ENCODE peak calls at places on chromosomes 13 and 19, in six cellular contexts. One of them, this sample, is unnamed.

GRCh38 chr13:105436946-105437345 is 1098.5 kb downstream of the EFNB2 start:
- DNase-seq in GM23338: no peak
- DNase-seq in neural progenitor cell: no peak
- DNase-seq in OCI-LY7: no peak
- DNase-seq in HCT116: no peak
- DNase-seq in hepatocyte: no peak
- DNase-seq in this sample: no peak

GRCh38 chr19:47848871-47849473 is 10.1 kb upstream of the TPRX2 start:
- DNase-seq in GM23338: peak; percentile 93
- DNase-seq in neural progenitor cell: peak; percentile 96
- DNase-seq in OCI-LY7: no peak
- DNase-seq in HCT116: peak; percentile 57
- DNase-seq in hepatocyte: peak; percentile 51
- DNase-seq in this sample: peak; percentile 39

GRCh38 chr13:25881946-25882574 is 169.8 kb downstream of the SHISA2 start:
- DNase-seq in GM23338: peak; percentile 78
- DNase-seq in neural progenitor cell: peak; percentile 91
- DNase-seq in OCI-LY7: no peak
- DNase-seq in HCT116: no peak
- DNase-seq in hepatocyte: peak; percentile 39
- DNase-seq in this sample: no peak

GRCh38 chr13:85589021-85589420 is 210.2 kb downstream of the SLITRK6 start:
- DNase-seq in GM23338: no peak
- DNase-seq in neural progenitor cell: no peak
- DNase-seq in OCI-LY7: no peak
- DNase-seq in HCT116: no peak
- DNase-seq in hepatocyte: no peak
- DNase-seq in this sample: no peak

GRCh38 chr13:103142091-103142594 is 75.9 kb upstream of the SLC10A2 start:
- DNase-seq in GM23338: no peak
- DNase-seq in neural progenitor cell: no peak
- DNase-seq in OCI-LY7: no peak
- DNase-seq in HCT116: no peak
- DNase-seq in hepatocyte: no peak
- DNase-seq in this sample: no peak

GRCh38 chr13:31733066-31733465 is 6.3 kb upstream of the RXFP2 start:
- DNase-seq in GM23338: no peak
- DNase-seq in neural progenitor cell: no peak
- DNase-seq in OCI-LY7: no peak
- DNase-seq in HCT116: no peak
- DNase-seq in hepatocyte: no peak
- DNase-seq in this sample: no peak

GRCh38 chr13:105773887-105774538 is 761.4 kb downstream of the EFNB2 start:
- DNase-seq in GM23338: no peak
- DNase-seq in neural progenitor cell: peak; percentile 12
- DNase-seq in OCI-LY7: no peak
- DNase-seq in HCT116: peak; percentile 63
- DNase-seq in hepatocyte: peak; percentile 46
- DNase-seq in this sample: no peak

GRCh38 chr13:53276265-53276664 is 247.7 kb downstream of the OLFM4 start:
- DNase-seq in GM23338: peak; percentile 90
- DNase-seq in neural progenitor cell: peak; percentile 48
- DNase-seq in OCI-LY7: no peak
- DNase-seq in HCT116: no peak
- DNase-seq in hepatocyte: no peak
- DNase-seq in this sample: no peak

GRCh38 chr19:56637976-56638555 is 4.9 kb upstream of the SMIM17 start:
- DNase-seq in GM23338: peak; percentile 91
- DNase-seq in neural progenitor cell: peak; percentile 95
- DNase-seq in OCI-LY7: peak; percentile 41
- DNase-seq in HCT116: no peak
- DNase-seq in hepatocyte: peak; percentile 70
- DNase-seq in this sample: peak; percentile 81

GRCh38 chr13:28204690-28205443 is 66.5 kb downstream of the PAN3 start:
- DNase-seq in GM23338: no peak
- DNase-seq in neural progenitor cell: no peak
- DNase-seq in OCI-LY7: no peak
- DNase-seq in HCT116: no peak
- DNase-seq in hepatocyte: no peak
- DNase-seq in this sample: no peak

GRCh38 chr19:47084879-47085439 is 28.6 kb downstream of the ZC3H4 start:
- DNase-seq in GM23338: no peak
- DNase-seq in neural progenitor cell: no peak
- DNase-seq in OCI-LY7: no peak
- DNase-seq in HCT116: no peak
- DNase-seq in hepatocyte: no peak
- DNase-seq in this sample: no peak

GRCh38 chr13:51781246-51782022 is 22.5 kb downstream of the DHRS12 start:
- DNase-seq in GM23338: peak; percentile 74
- DNase-seq in neural progenitor cell: peak; percentile 64
- DNase-seq in OCI-LY7: peak; percentile 51
- DNase-seq in HCT116: peak; percentile 18
- DNase-seq in hepatocyte: peak; percentile 44
- DNase-seq in this sample: peak; percentile 56

GRCh38 chr19:50501568-50502475 is 9.2 kb downstream of the JOSD2 start:
- DNase-seq in GM23338: no peak
- DNase-seq in neural progenitor cell: no peak
- DNase-seq in OCI-LY7: no peak
- DNase-seq in HCT116: no peak
- DNase-seq in hepatocyte: no peak
- DNase-seq in this sample: no peak

GRCh38 chr13:67343777-67344176 is 113.6 kb upstream of the PCDH9 start:
- DNase-seq in GM23338: peak; percentile 35
- DNase-seq in neural progenitor cell: no peak
- DNase-seq in OCI-LY7: no peak
- DNase-seq in HCT116: no peak
- DNase-seq in hepatocyte: peak; percentile 34
- DNase-seq in this sample: no peak

GRCh38 chr19:3272952-3273351 is 48.5 kb downstream of the CELF5 start:
- DNase-seq in GM23338: no peak
- DNase-seq in neural progenitor cell: no peak
- DNase-seq in OCI-LY7: no peak
- DNase-seq in HCT116: no peak
- DNase-seq in hepatocyte: no peak
- DNase-seq in this sample: no peak

GRCh38 chr19:7926021-7926726 is at the start of gene CTXN1:
- DNase-seq in GM23338: peak; percentile 71
- DNase-seq in neural progenitor cell: peak; percentile 91
- DNase-seq in OCI-LY7: peak; percentile 73
- DNase-seq in HCT116: no peak
- DNase-seq in hepatocyte: peak; percentile 87
- DNase-seq in this sample: peak; percentile 75

GRCh38 chr19:58554494-58555368 is at the start of gene CHMP2A:
- DNase-seq in GM23338: peak; percentile 99
- DNase-seq in neural progenitor cell: peak; percentile 99
- DNase-seq in OCI-LY7: peak; percentile 96
- DNase-seq in HCT116: peak; percentile 93
- DNase-seq in hepatocyte: peak; percentile 99
- DNase-seq in this sample: peak; percentile 99

GRCh38 chr19:33060586-33060985 is 4.1 kb downstream of the RHPN2 start:
- DNase-seq in GM23338: no peak
- DNase-seq in neural progenitor cell: no peak
- DNase-seq in OCI-LY7: no peak
- DNase-seq in HCT116: no peak
- DNase-seq in hepatocyte: no peak
- DNase-seq in this sample: no peak

GRCh38 chr13:40064723-40065122 is 409.3 kb downstream of the COG6 start:
- DNase-seq in GM23338: no peak
- DNase-seq in neural progenitor cell: no peak
- DNase-seq in OCI-LY7: no peak
- DNase-seq in HCT116: no peak
- DNase-seq in hepatocyte: peak; percentile 45
- DNase-seq in this sample: peak; percentile 94

GRCh38 chr19:5627395-5627904 is 4.6 kb downstream of the SAFB start:
- DNase-seq in GM23338: peak; percentile 38
- DNase-seq in neural progenitor cell: peak; percentile 19
- DNase-seq in OCI-LY7: peak; percentile 81
- DNase-seq in HCT116: no peak
- DNase-seq in hepatocyte: no peak
- DNase-seq in this sample: peak; percentile 68

GRCh38 chr13:99926014-99926731 is 45.4 kb downstream of the ZIC5 start:
- DNase-seq in GM23338: no peak
- DNase-seq in neural progenitor cell: no peak
- DNase-seq in OCI-LY7: no peak
- DNase-seq in HCT116: peak; percentile 15
- DNase-seq in hepatocyte: no peak
- DNase-seq in this sample: peak; percentile 59

GRCh38 chr19:41649827-41650226 is 23.0 kb upstream of the CEACAM4 start:
- DNase-seq in GM23338: no peak
- DNase-seq in neural progenitor cell: no peak
- DNase-seq in OCI-LY7: no peak
- DNase-seq in HCT116: no peak
- DNase-seq in hepatocyte: no peak
- DNase-seq in this sample: no peak

GRCh38 chr13:43787518-43787891 is 733 bp upstream of the ENOX1 start:
- DNase-seq in GM23338: peak; percentile 27
- DNase-seq in neural progenitor cell: peak; percentile 13
- DNase-seq in OCI-LY7: no peak
- DNase-seq in HCT116: no peak
- DNase-seq in hepatocyte: no peak
- DNase-seq in this sample: peak; percentile 9

GRCh38 chr19:13692096-13692495 is 72.2 kb upstream of the MRI1 start:
- DNase-seq in GM23338: no peak
- DNase-seq in neural progenitor cell: no peak
- DNase-seq in OCI-LY7: no peak
- DNase-seq in HCT116: no peak
- DNase-seq in hepatocyte: no peak
- DNase-seq in this sample: peak; percentile 89

GRCh38 chr19:4066682-4067395 is at the start of gene ZBTB7A:
- DNase-seq in GM23338: peak; percentile 74
- DNase-seq in neural progenitor cell: peak; percentile 75
- DNase-seq in OCI-LY7: peak; percentile 88
- DNase-seq in HCT116: peak; percentile 53
- DNase-seq in hepatocyte: peak; percentile 90
- DNase-seq in this sample: peak; percentile 85

DNA sequence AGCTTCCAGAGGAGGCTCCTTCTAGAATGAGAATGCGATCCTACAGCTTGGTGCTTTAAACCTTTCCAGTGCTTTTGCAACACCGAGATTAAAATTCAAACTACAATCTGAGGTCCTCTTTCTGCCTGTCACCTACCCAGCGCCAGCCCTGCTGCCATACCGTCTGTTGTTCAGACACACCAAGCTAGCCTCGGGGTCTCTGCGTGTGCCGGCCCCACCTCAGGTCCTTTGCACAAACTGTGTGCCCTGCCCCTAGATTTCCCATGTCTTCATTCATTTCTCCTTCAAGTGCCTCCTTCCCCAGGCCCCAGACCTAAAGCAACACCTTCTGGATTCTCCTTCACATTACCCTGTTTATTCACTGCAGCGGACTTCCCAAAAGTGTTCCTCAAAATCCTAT is 11.1 kb downstream of the HSH2D start:
- DNase-seq in GM23338: no peak
- DNase-seq in neural progenitor cell: no peak
- DNase-seq in OCI-LY7: no peak
- DNase-seq in HCT116: no peak
- DNase-seq in hepatocyte: no peak
- DNase-seq in this sample: no peak
- H4K20me1 ChIP-seq in GM23338: no peaks in the 10 kb centered on the region
- H4K20me1 ChIP-seq in neural progenitor cell: no peaks in the 10 kb centered on the region
- H4K20me1 ChIP-seq in OCI-LY7: peaks cover 5% of the 10 kb centered on the region
- H4K20me1 ChIP-seq in HCT116: no peaks in the 10 kb centered on the region
- H4K20me1 ChIP-seq in hepatocyte: no peaks in the 10 kb centered on the region
- H4K20me1 ChIP-seq in this sample: no peaks in the 10 kb centered on the region

GRCh38 chr19:44641460-44641859 is 2.2 kb upstream of the PVR start:
- DNase-seq in GM23338: no peak
- DNase-seq in neural progenitor cell: no peak
- DNase-seq in OCI-LY7: no peak
- DNase-seq in HCT116: no peak
- DNase-seq in hepatocyte: no peak
- DNase-seq in this sample: no peak
- TF ChIP-seq EZH2phosphoT487 in GM23338: no peak
- TF ChIP-seq EZH2phosphoT487 in neural progenitor cell: no peak
- TF ChIP-seq EZH2phosphoT487 in OCI-LY7: no peak
- TF ChIP-seq EZH2phosphoT487 in HCT116: no peak
- TF ChIP-seq EZH2phosphoT487 in hepatocyte: no peak
- TF ChIP-seq EZH2phosphoT487 in this sample: no peak

GRCh38 chr13:36841411-36841810 is 22.4 kb downstream of the RFXAP start:
- DNase-seq in GM23338: no peak
- DNase-seq in neural progenitor cell: no peak
- DNase-seq in OCI-LY7: no peak
- DNase-seq in HCT116: no peak
- DNase-seq in hepatocyte: no peak
- DNase-seq in this sample: no peak
- H3K4me3 ChIP-seq in GM23338: no peak overlapping the region
- H3K4me3 ChIP-seq in neural progenitor cell: no peak overlapping the region
- H3K4me3 ChIP-seq in OCI-LY7: no peak overlapping the region
- H3K4me3 ChIP-seq in HCT116: no peak overlapping the region
- H3K4me3 ChIP-seq in hepatocyte: no peak overlapping the region
- H3K4me3 ChIP-seq in this sample: no peak overlapping the region

GRCh38 chr19:16872728-16873127 is 16.1 kb upstream of the F2RL3 start:
- DNase-seq in GM23338: no peak
- DNase-seq in neural progenitor cell: no peak
- DNase-seq in OCI-LY7: no peak
- DNase-seq in HCT116: no peak
- DNase-seq in hepatocyte: no peak
- DNase-seq in this sample: no peak

GRCh38 chr19:16869331-16869972 is 19.3 kb upstream of the F2RL3 start:
- DNase-seq in GM23338: no peak
- DNase-seq in neural progenitor cell: no peak
- DNase-seq in OCI-LY7: no peak
- DNase-seq in HCT116: no peak
- DNase-seq in hepatocyte: no peak
- DNase-seq in this sample: no peak

GRCh38 chr19:16867211-16867610 is 21.6 kb upstream of the F2RL3 start:
- DNase-seq in GM23338: no peak
- DNase-seq in neural progenitor cell: no peak
- DNase-seq in OCI-LY7: no peak
- DNase-seq in HCT116: no peak
- DNase-seq in hepatocyte: no peak
- DNase-seq in this sample: no peak

GRCh38 chr19:16871870-16872269 is 16.9 kb upstream of the F2RL3 start:
- DNase-seq in GM23338: no peak
- DNase-seq in neural progenitor cell: no peak
- DNase-seq in OCI-LY7: no peak
- DNase-seq in HCT116: no peak
- DNase-seq in hepatocyte: no peak
- DNase-seq in this sample: no peak

DNA sequence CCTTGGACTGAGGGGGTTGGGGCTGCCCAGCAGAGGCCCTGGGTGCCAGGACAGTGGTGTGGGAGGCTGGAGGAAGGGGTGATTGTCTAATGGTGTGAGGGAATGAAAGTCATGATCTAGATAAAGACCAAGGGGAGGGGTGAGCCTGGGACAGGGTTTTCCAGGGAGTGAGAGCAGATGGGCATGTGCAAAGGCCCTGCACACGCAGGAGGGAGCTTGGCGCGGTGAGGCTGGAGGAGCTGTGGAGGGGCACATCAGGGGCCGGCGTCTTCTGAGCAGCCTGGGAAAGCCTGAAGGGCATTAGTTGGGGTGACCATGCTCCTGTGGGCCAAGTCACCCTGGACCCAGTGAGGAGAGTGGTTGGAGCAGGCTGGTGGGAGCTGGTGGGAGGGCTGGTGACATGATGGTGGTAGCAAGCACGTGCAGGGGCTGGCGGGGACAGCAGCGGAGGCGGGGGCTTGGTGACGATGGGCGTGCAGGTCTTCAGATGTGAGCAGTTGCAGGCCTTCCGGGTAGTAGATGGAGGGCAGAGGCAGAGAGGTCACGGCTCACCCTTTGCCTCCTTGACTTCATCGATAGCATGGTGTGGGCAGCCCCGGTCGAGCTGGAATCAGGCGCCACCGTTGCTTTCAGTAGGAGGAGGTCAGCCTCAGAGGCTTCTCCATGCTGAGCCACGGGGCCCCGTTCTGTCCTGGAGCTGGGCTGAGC is 20.2 kb upstream of the F2RL3 start:
- DNase-seq in GM23338: no peak
- DNase-seq in neural progenitor cell: no peak
- DNase-seq in OCI-LY7: no peak
- DNase-seq in HCT116: no peak
- DNase-seq in hepatocyte: no peak
- DNase-seq in this sample: no peak
- H4K20me1 ChIP-seq in GM23338: no peaks in the 10 kb centered on the region
- H4K20me1 ChIP-seq in neural progenitor cell: no peaks in the 10 kb centered on the region
- H4K20me1 ChIP-seq in OCI-LY7: no peaks in the 10 kb centered on the region
- H4K20me1 ChIP-seq in HCT116: no peaks in the 10 kb centered on the region
- H4K20me1 ChIP-seq in hepatocyte: no peaks in the 10 kb centered on the region
- H4K20me1 ChIP-seq in this sample: no peaks in the 10 kb centered on the region